ENCODE peak calls at places on chromosomes 16 and 17, in seven cellular contexts. O is lower lobe of right lung, U is PC-9, Q is SJCRH30, E is neural progenitor cell, J is pancreas, V is breast epithelium. F is an unnamed sample.
A peak's percentile ranks its signal among the peaks of the same experiment; 100 is the strongest.

GRCh38 chr16:10995555-10995954 is 51.2 kb downstream of the CLEC16A start:
- DNase-seq in O (no peak), U (no peak), Q (no peak), E (no peak), J (no peak), V (no peak), F (no peak)

GRCh38 chr17:7589204-7589868 is 558 bp downstream of the SOX15 start:
- DNase-seq in O (peak; percentile 90), U (peak; percentile 88), Q (no peak), E (peak; percentile 94), J (peak; percentile 87), V (peak; percentile 79), F (peak; percentile 60)

GRCh38 chr16:51636913-51637743 is 486.1 kb upstream of the SALL1 start:
- DNase-seq in O (no peak), U (no peak), Q (no peak), E (peak; percentile 26), J (no peak), V (no peak), F (no peak)

GRCh38 chr17:78313735-78314648 is 45.9 kb downstream of the SOCS3 start:
- DNase-seq in O (peak; percentile 87), U (peak; percentile 98), Q (peak; percentile 93), E (peak; percentile 75), J (peak; percentile 97), V (peak; percentile 62), F (no peak)

GRCh38 chr17:75808549-75808904 is 23.9 kb downstream of the UNK start:
- DNase-seq in O (no peak), U (no peak), Q (no peak), E (no peak), J (no peak), V (no peak), F (no peak)

GRCh38 chr16:69276143-69277115 is 34.7 kb upstream of the VPS4A start:
- DNase-seq in O (no peak), U (no peak), Q (no peak), E (no peak), J (no peak), V (peak; percentile 32), F (no peak)

GRCh38 chr17:51000835-51001638 is 119.6 kb downstream of the SPAG9 start:
- DNase-seq in O (no peak), U (peak; percentile 5), Q (peak; percentile 74), E (peak; percentile 70), J (no peak), V (no peak), F (no peak)

GRCh38 chr17:14361945-14362508 is 61.1 kb downstream of the HS3ST3B1 start:
- DNase-seq in O (no peak), U (no peak), Q (no peak), E (no peak), J (no peak), V (no peak), F (no peak)

GRCh38 chr17:13704333-13704732 is 102.6 kb upstream of the HS3ST3A1 start:
- DNase-seq in O (no peak), U (no peak), Q (peak; percentile 28), E (no peak), J (no peak), V (no peak), F (no peak)

GRCh38 chr17:66676421-66676820 is 158.5 kb upstream of the CACNG5 start:
- DNase-seq in O (peak; percentile 84), U (peak; percentile 89), Q (no peak), E (no peak), J (no peak), V (peak; percentile 86), F (no peak)

GRCh38 chr17:47733047-47733413 is at the start of gene TBX21:
- DNase-seq in O (peak; percentile 78), U (peak; percentile 60), Q (peak; percentile 59), E (peak; percentile 95), J (peak; percentile 78), V (peak; percentile 39), F (peak; percentile 28)

GRCh38 chr16:85664580-85665372 is 24.0 kb downstream of the GINS2 start:
- DNase-seq in O (peak; percentile 26), U (no peak), Q (no peak), E (no peak), J (peak; percentile 39), V (no peak), F (no peak)

GRCh38 chr16:74984194-74984669 is 691 bp downstream of the WDR59 start:
- DNase-seq in O (no peak), U (no peak), Q (no peak), E (no peak), J (no peak), V (no peak), F (no peak)

GRCh38 chr17:57365420-57365819 is 109.1 kb downstream of the MSI2 start:
- DNase-seq in O (no peak), U (no peak), Q (no peak), E (no peak), J (no peak), V (no peak), F (no peak)

GRCh38 chr16:52191533-52192134 is 355.3 kb downstream of the TOX3 start:
- DNase-seq in O (peak; percentile 54), U (peak; percentile 38), Q (peak; percentile 86), E (peak; percentile 84), J (peak; percentile 83), V (peak; percentile 39), F (peak; percentile 35)

GRCh38 chr17:16407911-16408588 is 7.3 kb upstream of the TRPV2 start:
- DNase-seq in O (peak; percentile 70), U (peak; percentile 54), Q (peak; percentile 85), E (peak; percentile 58), J (peak; percentile 84), V (peak; percentile 59), F (no peak)

GRCh38 chr17:2750721-2751120 is 1.3 kb upstream of the CCDC92B start:
- DNase-seq in O (no peak), U (no peak), Q (no peak), E (no peak), J (no peak), V (no peak), F (no peak)

GRCh38 chr17:5019475-5019956 is 15.7 kb downstream of the SLC52A1 start:
- DNase-seq in O (no peak), U (no peak), Q (peak; percentile 10), E (peak; percentile 25), J (no peak), V (no peak), F (no peak)

GRCh38 chr16:75260856-75261589 is 9.6 kb upstream of the BCAR1 start:
- DNase-seq in O (no peak), U (no peak), Q (no peak), E (no peak), J (no peak), V (no peak), F (no peak)

GRCh38 chr17:55496094-55496881 is 15.0 kb downstream of the SMIM36 start:
- DNase-seq in O (no peak), U (no peak), Q (no peak), E (no peak), J (no peak), V (no peak), F (no peak)

GRCh38 chr16:1863681-1864460 is 8.1 kb downstream of the MEIOB start:
- DNase-seq in O (no peak), U (peak; percentile 11), Q (peak; percentile 64), E (peak; percentile 38), J (no peak), V (no peak), F (no peak)

GRCh38 chr16:59330030-59330670 is 596.0 kb upstream of the GOT2 start:
- DNase-seq in O (no peak), U (no peak), Q (peak; percentile 34), E (peak; percentile 73), J (no peak), V (no peak), F (no peak)

GRCh38 chr17:13671341-13671740 is 69.6 kb upstream of the HS3ST3A1 start:
- DNase-seq in O (no peak), U (no peak), Q (no peak), E (peak; percentile 41), J (no peak), V (no peak), F (no peak)

GRCh38 chr16:72825912-72826621 is 221.9 kb downstream of the ZFHX3 start:
- DNase-seq in O (no peak), U (no peak), Q (no peak), E (no peak), J (no peak), V (no peak), F (no peak)
- H3K27ac ChIP-seq in O (no peak overlapping the region), U (no peak overlapping the region), Q (no peak overlapping the region), E (no peak overlapping the region), J (no peak overlapping the region), V (no peak overlapping the region), F (no peak overlapping the region)

DNA sequence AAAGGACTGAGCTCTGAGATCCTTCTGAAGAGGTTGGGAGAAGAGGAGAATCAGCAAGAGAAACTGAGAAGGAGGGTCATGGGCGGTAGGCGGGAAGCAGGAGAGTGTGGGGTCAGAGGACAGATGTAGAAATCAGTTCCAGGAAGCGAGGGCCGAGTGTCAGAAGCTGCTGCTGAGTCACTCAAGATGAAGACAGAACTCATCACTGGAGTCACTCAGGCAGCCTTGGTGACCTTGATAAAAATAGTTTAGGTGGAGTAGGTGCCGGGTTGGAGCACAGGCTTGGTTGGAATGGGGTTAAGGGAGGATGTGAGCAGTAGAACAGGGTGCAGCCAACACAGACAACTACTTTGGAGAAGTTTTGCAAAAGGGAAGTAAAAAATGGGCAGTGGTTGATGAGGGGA is 6.1 kb upstream of the ITGAM start:
- DNase-seq in O (peak; percentile 77), U (no peak), Q (no peak), E (no peak), J (no peak), V (peak; percentile 19), F (no peak)
- H3K27ac ChIP-seq in O (peak overlapping the region; percentile 60), U (peak overlapping the region; percentile 9), Q (no peak overlapping the region), E (no peak overlapping the region), J (no peak overlapping the region), V (no peak overlapping the region), F (no peak overlapping the region)

DNA sequence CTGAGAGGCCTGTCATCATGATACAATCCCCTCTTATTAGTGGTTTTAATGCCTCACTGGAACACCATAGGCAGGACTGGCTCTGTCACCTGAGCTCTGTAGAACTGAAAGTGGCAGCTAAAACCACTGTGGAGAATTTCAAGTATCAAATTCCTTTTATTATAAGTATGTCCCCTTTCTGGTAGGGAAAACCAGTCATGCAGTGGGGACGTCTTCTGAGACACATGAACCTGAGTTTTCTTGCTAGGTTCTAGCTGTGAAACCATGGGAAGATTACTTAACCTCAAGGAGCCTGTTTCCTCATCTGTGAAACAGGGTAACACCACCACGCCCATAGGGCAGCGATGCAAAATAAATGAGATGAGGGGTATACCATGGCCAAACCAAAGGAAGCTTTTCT is 4.7 kb downstream of the VAC14 start:
- DNase-seq in O (no peak), U (no peak), Q (no peak), E (no peak), J (no peak), V (no peak), F (no peak)
- H3K27ac ChIP-seq in O (no peak overlapping the region), U (no peak overlapping the region), Q (no peak overlapping the region), E (no peak overlapping the region), J (no peak overlapping the region), V (no peak overlapping the region), F (no peak overlapping the region)

GRCh38 chr16:81926036-81926435 is 85.2 kb downstream of the SDR42E1 start:
- DNase-seq in O (no peak), U (no peak), Q (no peak), E (no peak), J (no peak), V (no peak), F (no peak)

GRCh38 chr16:81931927-81932326 is 79.3 kb downstream of the SDR42E1 start:
- DNase-seq in O (no peak), U (no peak), Q (no peak), E (no peak), J (no peak), V (no peak), F (no peak)

GRCh38 chr16:81928975-81929374 is 82.3 kb downstream of the SDR42E1 start:
- DNase-seq in O (peak; percentile 77), U (peak; percentile 26), Q (peak; percentile 2), E (no peak), J (no peak), V (peak; percentile 22), F (no peak)

GRCh38 chr16:81929841-81930240 is 81.4 kb downstream of the SDR42E1 start:
- DNase-seq in O (no peak), U (no peak), Q (no peak), E (no peak), J (no peak), V (no peak), F (no peak)

GRCh38 chr16:81927561-81928185 is 83.6 kb downstream of the SDR42E1 start:
- DNase-seq in O (no peak), U (no peak), Q (no peak), E (no peak), J (no peak), V (no peak), F (no peak)
- H3K27ac ChIP-seq in O (no peak overlapping the region), U (no peak overlapping the region), Q (no peak overlapping the region), E (no peak overlapping the region), J (no peak overlapping the region), V (no peak overlapping the region), F (no peak overlapping the region)